ENCODE peak calls at places on chromosomes 4 and X, in four cellular contexts. One of them, this sample, is unnamed.

GRCh38 chr4:142858965-142859364 is 12.9 kb upstream of the INPP4B start:
- DNase-seq in keratinocyte: no peak
- DNase-seq in upper lobe of left lung: no peak
- DNase-seq in breast epithelium: no peak
- DNase-seq in this sample: no peak

GRCh38 chrX:154380153-154380552 is 1.1 kb downstream of the EMD start:
- DNase-seq in breast epithelium: no peak
- DNase-seq in keratinocyte: no peak
- DNase-seq in upper lobe of left lung: no peak
- DNase-seq in this sample: no peak

GRCh38 chr4:77327151-77327550 is 170.1 kb downstream of the CCNG2 start:
- DNase-seq in breast epithelium: no peak
- DNase-seq in keratinocyte: no peak
- DNase-seq in upper lobe of left lung: no peak
- DNase-seq in this sample: no peak

GRCh38 chrX:1109580-1110119 is 102.8 kb downstream of the CRLF2 start:
- DNase-seq in breast epithelium: peak
- DNase-seq in upper lobe of left lung: no peak
- DNase-seq in keratinocyte: no peak
- DNase-seq in this sample: peak

GRCh38 chr4:71049395-71049794 is 55.9 kb downstream of the DCK start:
- DNase-seq in keratinocyte: no peak
- DNase-seq in upper lobe of left lung: no peak
- DNase-seq in breast epithelium: no peak
- DNase-seq in this sample: no peak

GRCh38 chr4:6201580-6202091 is 1.3 kb upstream of the JAKMIP1 start:
- DNase-seq in keratinocyte: no peak
- DNase-seq in upper lobe of left lung: no peak
- DNase-seq in breast epithelium: peak
- DNase-seq in this sample: no peak

GRCh38 chr4:130511776-130512175 is 1415.8 kb downstream of the C4orf33 start:
- DNase-seq in breast epithelium: no peak
- DNase-seq in keratinocyte: no peak
- DNase-seq in upper lobe of left lung: no peak
- DNase-seq in this sample: no peak

GRCh38 chr4:121656269-121656641 is 40.5 kb downstream of the ANXA5 start:
- DNase-seq in keratinocyte: peak
- DNase-seq in breast epithelium: no peak
- DNase-seq in upper lobe of left lung: no peak
- DNase-seq in this sample: no peak

GRCh38 chrX:7083468-7084396 is 63.8 kb upstream of the STS start:
- DNase-seq in keratinocyte: peak
- DNase-seq in upper lobe of left lung: no peak
- DNase-seq in breast epithelium: no peak
- DNase-seq in this sample: no peak

GRCh38 chr4:18103876-18104275 is 82.3 kb upstream of the LCORL start:
- DNase-seq in breast epithelium: no peak
- DNase-seq in upper lobe of left lung: no peak
- DNase-seq in keratinocyte: no peak
- DNase-seq in this sample: no peak

GRCh38 chr4:56743550-56743949 is 62.5 kb upstream of the HOPX start:
- DNase-seq in keratinocyte: no peak
- DNase-seq in upper lobe of left lung: no peak
- DNase-seq in breast epithelium: no peak
- DNase-seq in this sample: no peak

DNA sequence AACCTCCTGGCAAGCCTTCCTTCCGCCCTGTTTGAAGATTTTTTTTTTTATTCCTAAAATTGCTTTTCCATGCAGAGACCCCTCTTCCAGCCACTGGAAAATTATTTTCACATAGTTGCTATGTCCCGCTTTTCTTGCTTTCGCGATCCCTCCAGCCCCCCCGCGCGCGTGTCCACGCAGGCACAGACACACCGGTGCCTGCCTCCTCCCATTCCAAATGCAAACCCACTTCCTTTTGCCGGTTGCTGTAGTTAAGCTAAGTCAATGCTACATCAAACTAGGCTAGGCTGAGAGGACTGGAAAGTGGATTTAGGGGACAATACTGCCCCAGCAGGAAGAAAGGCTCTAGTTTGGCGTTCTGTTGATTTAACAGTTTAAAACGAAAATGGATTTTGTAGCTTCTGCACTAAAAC is 111.0 kb downstream of the DHX15 start:
- DNase-seq in keratinocyte: no peak
- DNase-seq in upper lobe of left lung: peak
- DNase-seq in breast epithelium: no peak
- DNase-seq in this sample: no peak
- H3K4me3 ChIP-seq in keratinocyte: peak
- H3K4me3 ChIP-seq in upper lobe of left lung: no peak
- H3K4me3 ChIP-seq in breast epithelium: peak
- H3K4me3 ChIP-seq in this sample: peak

GRCh38 chr4:76078033-76078613 is 3.6 kb downstream of the ART3 start:
- DNase-seq in keratinocyte: no peak
- DNase-seq in upper lobe of left lung: no peak
- DNase-seq in breast epithelium: no peak
- DNase-seq in this sample: no peak
- H3K27ac ChIP-seq in keratinocyte: no peak
- H3K27ac ChIP-seq in upper lobe of left lung: no peak
- H3K27ac ChIP-seq in breast epithelium: no peak
- H3K27ac ChIP-seq in this sample: no peak

GRCh38 chr4:10074767-10075105 is 41.9 kb downstream of the WDR1 start:
- DNase-seq in breast epithelium: peak
- DNase-seq in keratinocyte: no peak
- DNase-seq in upper lobe of left lung: no peak
- DNase-seq in this sample: no peak
- TF ChIP-seq CTCF in breast epithelium: no peak
- TF ChIP-seq CTCF in keratinocyte: peak
- TF ChIP-seq CTCF in upper lobe of left lung: no peak
- TF ChIP-seq CTCF in this sample: no peak

GRCh38 chr4:136967069-136967468 is 565.2 kb downstream of the PCDH18 start:
- DNase-seq in breast epithelium: no peak
- DNase-seq in upper lobe of left lung: no peak
- DNase-seq in keratinocyte: no peak
- DNase-seq in this sample: no peak

GRCh38 chr4:136962868-136963267 is 569.4 kb downstream of the PCDH18 start:
- DNase-seq in upper lobe of left lung: no peak
- DNase-seq in breast epithelium: no peak
- DNase-seq in keratinocyte: no peak
- DNase-seq in this sample: no peak
- H3K4me3 ChIP-seq in upper lobe of left lung: no peak
- H3K4me3 ChIP-seq in breast epithelium: no peak
- H3K4me3 ChIP-seq in keratinocyte: no peak
- H3K4me3 ChIP-seq in this sample: no peak

GRCh38 chrX:9458516-9459078 is 6.3 kb upstream of the TBL1X start:
- DNase-seq in breast epithelium: no peak
- DNase-seq in upper lobe of left lung: no peak
- DNase-seq in keratinocyte: no peak
- DNase-seq in this sample: no peak

GRCh38 chrX:9459349-9459748 is 5.5 kb upstream of the TBL1X start:
- DNase-seq in keratinocyte: no peak
- DNase-seq in breast epithelium: no peak
- DNase-seq in upper lobe of left lung: no peak
- DNase-seq in this sample: no peak

GRCh38 chrX:9461087-9461486 is 3.8 kb upstream of the TBL1X start:
- DNase-seq in keratinocyte: no peak
- DNase-seq in upper lobe of left lung: no peak
- DNase-seq in breast epithelium: no peak
- DNase-seq in this sample: no peak

DNA sequence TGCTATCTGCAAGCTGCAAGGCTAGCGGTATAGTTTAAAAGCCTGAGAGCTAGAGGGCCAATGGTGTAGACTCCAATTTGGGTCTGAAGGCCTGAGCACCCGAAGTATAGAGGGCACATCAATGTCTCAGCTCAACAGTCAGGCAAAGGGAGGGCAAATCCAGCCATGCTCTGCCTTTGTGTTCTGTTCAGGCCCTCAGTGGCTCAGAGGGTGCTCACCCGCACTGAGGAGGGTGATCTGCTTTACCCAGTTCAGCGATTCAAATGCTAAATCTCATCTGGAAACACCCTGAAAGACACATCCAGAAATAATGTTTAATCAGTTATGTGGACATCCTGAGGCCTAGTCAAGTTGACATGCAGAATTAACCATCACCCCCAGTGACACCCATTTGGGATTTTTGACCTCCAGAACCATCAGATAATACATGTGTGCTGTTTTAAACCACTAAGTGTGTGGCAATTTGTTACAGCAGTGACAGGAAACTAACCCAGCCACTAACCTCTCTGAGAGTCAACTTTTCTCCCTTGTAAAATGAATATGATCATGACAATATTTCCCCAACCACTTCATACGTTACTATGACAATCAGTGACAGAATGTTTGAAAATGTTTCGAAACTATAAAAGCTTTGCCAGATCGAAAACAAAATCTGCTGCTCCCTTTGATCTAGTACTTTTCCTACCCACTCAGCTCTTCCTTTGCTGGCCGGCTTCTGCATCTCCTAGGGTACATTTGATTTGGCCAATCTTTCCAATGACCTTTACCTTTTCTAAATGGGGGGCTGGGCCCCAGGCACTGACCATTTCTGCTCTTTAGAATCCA is 8.4 kb upstream of the TBL1X start:
- DNase-seq in upper lobe of left lung: no peak
- DNase-seq in keratinocyte: no peak
- DNase-seq in breast epithelium: no peak
- DNase-seq in this sample: no peak
- H3K27ac ChIP-seq in upper lobe of left lung: no peak
- H3K27ac ChIP-seq in keratinocyte: no peak
- H3K27ac ChIP-seq in breast epithelium: no peak
- H3K27ac ChIP-seq in this sample: no peak

DNA sequence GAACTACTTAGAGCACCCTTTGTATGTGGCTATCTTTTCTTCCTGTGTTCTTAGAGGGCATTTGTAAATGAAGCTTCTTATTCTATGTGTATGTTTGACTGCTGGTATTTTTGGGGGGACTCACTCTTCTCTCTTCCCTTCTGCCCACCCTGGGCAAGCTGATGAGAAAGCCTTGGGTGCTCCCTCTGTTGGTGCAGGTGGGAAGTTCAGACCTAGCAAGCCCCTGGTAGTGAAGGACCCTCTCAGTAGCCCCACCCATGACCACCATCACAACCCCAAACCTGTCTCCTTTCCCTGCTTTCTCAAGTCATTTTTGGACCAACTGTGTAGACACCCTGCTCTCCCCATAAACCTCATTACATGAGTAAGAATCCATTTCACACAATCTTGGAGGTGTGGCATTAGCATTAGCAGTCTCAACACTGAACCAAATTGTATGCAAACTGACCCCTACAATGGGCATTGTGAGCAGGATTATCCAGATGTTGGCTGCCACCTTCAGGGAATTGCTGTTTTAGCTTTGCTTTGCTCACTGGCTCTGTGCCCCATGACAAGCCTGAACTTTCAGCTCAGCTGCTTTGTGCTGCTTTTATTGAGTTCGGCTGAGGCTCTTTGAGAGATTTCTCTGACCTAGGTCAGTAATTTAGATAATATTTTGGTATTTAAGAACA is 27.9 kb downstream of the TRIM61 start:
- DNase-seq in keratinocyte: no peak
- DNase-seq in upper lobe of left lung: no peak
- DNase-seq in breast epithelium: no peak
- DNase-seq in this sample: no peak
- TF ChIP-seq CTCF in keratinocyte: peak
- TF ChIP-seq CTCF in upper lobe of left lung: no peak
- TF ChIP-seq CTCF in breast epithelium: no peak
- TF ChIP-seq CTCF in this sample: no peak

GRCh38 chrX:110004210-110004609 is 1.3 kb downstream of the TMEM164 start:
- DNase-seq in keratinocyte: no peak
- DNase-seq in breast epithelium: no peak
- DNase-seq in upper lobe of left lung: peak
- DNase-seq in this sample: no peak
- H3K4me3 ChIP-seq in keratinocyte: no peak
- H3K4me3 ChIP-seq in breast epithelium: peak
- H3K4me3 ChIP-seq in upper lobe of left lung: no peak
- H3K4me3 ChIP-seq in this sample: peak